ENCODE peak calls at places on chromosome 4, in four cellular contexts. One of them, this sample, is unnamed.

GRCh38 chr4:125838239-125838601 is 523.5 kb downstream of the FAT4 start:
- DNase-seq in sigmoid colon: no peak
- DNase-seq in transverse colon: no peak
- DNase-seq in spleen: no peak
- DNase-seq in this sample: no peak

GRCh38 chr4:54065282-54066087 is 1.1 kb upstream of the CHIC2 start:
- DNase-seq in spleen: no peak
- DNase-seq in transverse colon: no peak
- DNase-seq in sigmoid colon: no peak
- DNase-seq in this sample: peak; percentile 61

GRCh38 chr4:66266035-66266434 is 595.7 kb upstream of the EPHA5 start:
- DNase-seq in sigmoid colon: no peak
- DNase-seq in spleen: peak; percentile 34
- DNase-seq in transverse colon: no peak
- DNase-seq in this sample: no peak

GRCh38 chr4:86496094-86497060 is 97.7 kb upstream of the PTPN13 start:
- DNase-seq in sigmoid colon: no peak
- DNase-seq in transverse colon: peak; percentile 16
- DNase-seq in spleen: no peak
- DNase-seq in this sample: peak; percentile 63

GRCh38 chr4:80475781-80476180 is 140.3 kb downstream of the CFAP299 start:
- DNase-seq in transverse colon: no peak
- DNase-seq in spleen: no peak
- DNase-seq in sigmoid colon: no peak
- DNase-seq in this sample: no peak

GRCh38 chr4:17664755-17665154 is 50.3 kb downstream of the MED28 start:
- DNase-seq in spleen: no peak
- DNase-seq in transverse colon: no peak
- DNase-seq in sigmoid colon: no peak
- DNase-seq in this sample: no peak

GRCh38 chr4:149972407-149972806 is 105.8 kb upstream of the DCLK2 start:
- DNase-seq in sigmoid colon: no peak
- DNase-seq in transverse colon: no peak
- DNase-seq in spleen: no peak
- DNase-seq in this sample: no peak

GRCh38 chr4:152307669-152308068 is 228.2 kb downstream of the FBXW7 start:
- DNase-seq in transverse colon: no peak
- DNase-seq in spleen: no peak
- DNase-seq in sigmoid colon: no peak
- DNase-seq in this sample: no peak

GRCh38 chr4:7387925-7388324 is 46.8 kb downstream of the PSAPL1 start:
- DNase-seq in spleen: peak; percentile 32
- DNase-seq in sigmoid colon: no peak
- DNase-seq in transverse colon: no peak
- DNase-seq in this sample: no peak

GRCh38 chr4:15868065-15868464 is 70.5 kb downstream of the FGFBP1 start:
- DNase-seq in spleen: no peak
- DNase-seq in transverse colon: no peak
- DNase-seq in sigmoid colon: no peak
- DNase-seq in this sample: no peak

GRCh38 chr4:13840573-13841185 is 213.2 kb upstream of the BOD1L1 start:
- DNase-seq in spleen: no peak
- DNase-seq in transverse colon: no peak
- DNase-seq in sigmoid colon: no peak
- DNase-seq in this sample: no peak

GRCh38 chr4:122503214-122503613 is 46.7 kb upstream of the IL2 start:
- DNase-seq in transverse colon: no peak
- DNase-seq in spleen: no peak
- DNase-seq in sigmoid colon: no peak
- DNase-seq in this sample: no peak

GRCh38 chr4:125316391-125316780 is 1.6 kb downstream of the FAT4 start:
- DNase-seq in sigmoid colon: no peak
- DNase-seq in transverse colon: peak; percentile 15
- DNase-seq in spleen: peak; percentile 78
- DNase-seq in this sample: peak; percentile 14

GRCh38 chr4:63090641-63091040 is 1318.6 kb downstream of the TECRL start:
- DNase-seq in sigmoid colon: no peak
- DNase-seq in transverse colon: no peak
- DNase-seq in spleen: no peak
- DNase-seq in this sample: no peak

GRCh38 chr4:105619193-105619931 is 66.9 kb downstream of the ARHGEF38 start:
- DNase-seq in transverse colon: peak; percentile 64
- DNase-seq in spleen: peak; percentile 84
- DNase-seq in sigmoid colon: peak; percentile 66
- DNase-seq in this sample: peak; percentile 57

DNA sequence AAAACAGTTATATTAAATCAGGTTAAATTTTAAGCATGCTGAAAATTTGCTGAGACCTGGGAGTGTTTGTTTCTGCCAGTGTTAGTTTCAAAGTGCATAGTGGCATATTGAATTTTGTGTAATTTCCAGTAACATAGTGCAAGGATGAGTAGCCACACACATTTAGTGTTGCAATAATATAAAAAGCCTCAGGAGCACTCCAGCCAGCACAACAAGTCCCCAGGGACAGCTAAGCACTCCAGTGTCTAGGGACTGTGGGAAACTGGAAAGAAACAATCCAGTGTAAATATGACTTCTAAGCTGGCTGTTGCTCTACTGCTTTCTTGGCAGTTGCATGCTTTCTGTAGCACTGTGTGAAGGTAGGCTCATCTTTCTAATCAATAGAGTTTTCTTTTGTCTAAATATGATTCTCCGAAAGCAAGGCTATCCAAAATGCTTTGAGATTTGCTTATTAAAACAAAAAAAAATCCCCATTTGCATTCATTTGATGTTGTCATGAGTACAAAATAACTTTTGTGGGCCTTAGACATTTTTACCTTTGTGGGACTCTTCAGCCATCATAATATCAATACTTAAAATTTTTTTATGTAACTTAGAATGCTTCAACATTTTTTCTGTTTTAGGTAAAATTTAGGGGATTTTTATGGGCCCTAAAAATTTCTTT is 24.2 kb upstream of the CXCL2 start:
- DNase-seq in sigmoid colon: no peak
- DNase-seq in transverse colon: no peak
- DNase-seq in spleen: no peak
- DNase-seq in this sample: no peak
- TF ChIP-seq POLR2A in sigmoid colon: no peak
- TF ChIP-seq POLR2A in transverse colon: no peak
- TF ChIP-seq POLR2A in spleen: no peak
- TF ChIP-seq POLR2A in this sample: no peak

GRCh38 chr4:38670939-38671593 is 7.1 kb downstream of the KLF3 start:
- DNase-seq in sigmoid colon: no peak
- DNase-seq in spleen: no peak
- DNase-seq in transverse colon: peak; percentile 51
- DNase-seq in this sample: peak; percentile 38

GRCh38 chr4:38670061-38670894 is 6.3 kb downstream of the KLF3 start:
- DNase-seq in sigmoid colon: no peak
- DNase-seq in spleen: no peak
- DNase-seq in transverse colon: no peak
- DNase-seq in this sample: no peak

GRCh38 chr4:38673109-38673978 is 9.3 kb downstream of the KLF3 start:
- DNase-seq in spleen: no peak
- DNase-seq in sigmoid colon: no peak
- DNase-seq in transverse colon: peak; percentile 93
- DNase-seq in this sample: no peak

GRCh38 chr4:38672247-38673071 is 8.5 kb downstream of the KLF3 start:
- DNase-seq in sigmoid colon: no peak
- DNase-seq in transverse colon: no peak
- DNase-seq in spleen: no peak
- DNase-seq in this sample: peak; percentile 38

GRCh38 chr4:38671594-38671943 is 7.6 kb downstream of the KLF3 start:
- DNase-seq in sigmoid colon: no peak
- DNase-seq in transverse colon: no peak
- DNase-seq in spleen: no peak
- DNase-seq in this sample: no peak
- H3K4me1 ChIP-seq in sigmoid colon: peaks cover 94% of the 10 kb centered on the region
- H3K4me1 ChIP-seq in transverse colon: peaks cover 64% of the 10 kb centered on the region
- H3K4me1 ChIP-seq in spleen: peaks cover 97% of the 10 kb centered on the region
- H3K4me1 ChIP-seq in this sample: peaks cover 96% of the 10 kb centered on the region

GRCh38 chr4:124139044-124139443 is 573.5 kb downstream of the ANKRD50 start:
- DNase-seq in sigmoid colon: no peak
- DNase-seq in spleen: no peak
- DNase-seq in transverse colon: no peak
- DNase-seq in this sample: no peak
- H3K36me3 ChIP-seq in sigmoid colon: no peaks in the 10 kb centered on the region
- H3K36me3 ChIP-seq in spleen: no peaks in the 10 kb centered on the region
- H3K36me3 ChIP-seq in transverse colon: no peaks in the 10 kb centered on the region
- H3K36me3 ChIP-seq in this sample: no peaks in the 10 kb centered on the region

GRCh38 chr4:37001688-37002436 is 242.7 kb upstream of the NWD2 start:
- DNase-seq in spleen: no peak
- DNase-seq in transverse colon: no peak
- DNase-seq in sigmoid colon: no peak
- DNase-seq in this sample: no peak
- TF ChIP-seq POLR2A in spleen: no peak
- TF ChIP-seq POLR2A in transverse colon: no peak
- TF ChIP-seq POLR2A in sigmoid colon: no peak
- TF ChIP-seq POLR2A in this sample: no peak

DNA sequence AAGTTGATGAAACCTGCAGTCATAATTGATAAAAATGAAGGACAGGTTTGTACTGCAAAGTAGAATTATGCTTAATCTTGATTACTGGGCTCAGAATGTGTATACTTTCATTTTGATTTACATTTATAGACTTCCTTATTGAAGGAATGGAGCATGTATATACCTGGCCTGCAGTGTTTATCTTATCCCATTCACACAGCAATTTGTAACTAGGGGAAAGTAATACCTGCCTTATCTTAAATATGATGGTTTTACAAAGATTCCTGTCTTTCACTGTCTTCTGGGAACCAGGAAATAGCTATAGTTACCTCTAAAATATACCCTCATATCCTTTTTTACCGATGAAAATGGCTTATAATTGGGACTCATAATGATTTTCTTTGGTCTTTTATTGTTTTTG is 29.7 kb downstream of the ADD1 start:
- DNase-seq in transverse colon: no peak
- DNase-seq in sigmoid colon: no peak
- DNase-seq in spleen: no peak
- DNase-seq in this sample: no peak
- H3K4me1 ChIP-seq in transverse colon: peaks cover 40% of the 10 kb centered on the region
- H3K4me1 ChIP-seq in sigmoid colon: peaks cover 64% of the 10 kb centered on the region
- H3K4me1 ChIP-seq in spleen: peaks cover 44% of the 10 kb centered on the region
- H3K4me1 ChIP-seq in this sample: peaks cover 71% of the 10 kb centered on the region